ENCODE peak calls at places on chromosomes 12 and 14, in six cellular contexts. R is Karpas-422, O is AG10803, I is IMR-90, E is HCT116, S is left ventricle myocardium inferior. H is an unnamed sample.

GRCh38 chr12:13547283-13547682 is 350.8 kb downstream of the EMP1 start:
- DNase-seq in O (no peak), I (no peak), E (no peak), R (no peak), S (no peak), H (no peak)

GRCh38 chr12:32444895-32445294 is 45.5 kb downstream of the FGD4 start:
- DNase-seq in I (peak; percentile 77), S (no peak), E (peak; percentile 86), O (peak; percentile 47), R (no peak), H (no peak)

GRCh38 chr12:68499616-68500015 is 111.1 kb upstream of the RAP1B start:
- DNase-seq in S (no peak), E (no peak), I (no peak), O (peak; percentile 35), R (no peak), H (no peak)

GRCh38 chr12:65106948-65107347 is 14.2 kb downstream of the WIF1 start:
- DNase-seq in O (peak; percentile 5), S (no peak), I (peak; percentile 3), E (no peak), R (no peak), H (no peak)

GRCh38 chr14:59154383-59154782 is 34.1 kb upstream of the DAAM1 start:
- DNase-seq in O (no peak), E (no peak), R (no peak), I (no peak), S (no peak), H (no peak)

GRCh38 chr12:82838123-82838522 is 151.4 kb downstream of the TMTC2 start:
- DNase-seq in I (no peak), R (no peak), S (no peak), E (no peak), O (no peak), H (no peak)

GRCh38 chr12:117279606-117280005 is 81.8 kb downstream of the NOS1 start:
- DNase-seq in E (no peak), O (no peak), R (peak; percentile 72), I (no peak), S (no peak), H (no peak)

GRCh38 chr12:112906712-112907414 is at the start of gene OAS1:
- DNase-seq in E (no peak), O (peak; percentile 17), R (peak; percentile 72), I (peak; percentile 22), S (no peak), H (peak; percentile 57)

GRCh38 chr12:46494424-46494823 is 121.9 kb upstream of the SLC38A2 start:
- DNase-seq in O (peak; percentile 87), R (no peak), E (no peak), S (no peak), I (peak; percentile 85), H (no peak)

GRCh38 chr14:59346796-59347510 is 118.2 kb downstream of the GPR135 start:
- DNase-seq in E (no peak), S (no peak), O (peak; percentile 44), I (peak; percentile 52), R (no peak), H (no peak)

DNA sequence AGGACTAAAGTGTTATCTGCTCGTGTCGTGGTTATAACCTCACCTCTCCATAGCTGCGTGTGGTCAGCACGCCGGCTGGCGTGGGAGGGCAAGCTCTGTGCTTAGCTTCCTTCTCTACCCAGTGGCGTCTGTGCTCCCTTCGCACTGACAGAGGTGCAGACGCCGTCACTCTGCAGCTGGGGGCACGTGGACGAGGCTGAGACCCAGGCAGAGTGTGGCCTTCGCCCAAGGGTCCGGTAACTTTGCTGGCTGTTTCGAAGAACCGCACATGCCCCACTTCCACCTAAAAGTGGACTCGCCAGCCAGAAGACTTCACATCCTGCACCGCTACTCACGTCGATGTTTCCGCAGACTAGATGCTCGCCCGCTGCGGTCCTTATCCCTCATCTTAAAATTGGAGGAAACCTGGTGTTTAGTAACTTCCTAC is 35.9 kb upstream of the DYNC1H1 start:
- DNase-seq in I (no peak), S (no peak), E (no peak), R (no peak), O (no peak), H (no peak)
- H3K4me3 ChIP-seq in I (no peak overlapping the region), S (no peak overlapping the region), E (no peak overlapping the region), R (no peak overlapping the region), O (no peak overlapping the region), H (no peak overlapping the region)

GRCh38 chr14:73800970-73801515 is 50.6 kb upstream of the PTGR2 start:
- DNase-seq in E (no peak), R (peak; percentile 39), I (no peak), S (no peak), O (no peak), H (no peak)

GRCh38 chr14:73795974-73796373 is 55.7 kb upstream of the PTGR2 start:
- DNase-seq in S (no peak), I (peak; percentile 60), R (peak; percentile 32), E (peak; percentile 77), O (peak; percentile 83), H (no peak)

GRCh38 chr14:73797540-73797925 is 54.1 kb upstream of the PTGR2 start:
- DNase-seq in O (no peak), S (no peak), R (peak; percentile 41), I (no peak), E (no peak), H (no peak)

GRCh38 chr14:73795466-73795865 is 56.2 kb upstream of the PTGR2 start:
- DNase-seq in S (no peak), O (no peak), E (no peak), I (no peak), R (peak; percentile 34), H (no peak)

GRCh38 chr14:73796881-73797539 is 54.6 kb upstream of the PTGR2 start:
- DNase-seq in S (no peak), R (peak; percentile 39), O (no peak), I (peak; percentile 37), E (no peak), H (no peak)
- H3K4me3 ChIP-seq in S (no peak overlapping the region), R (no peak overlapping the region), O (no peak overlapping the region), I (no peak overlapping the region), E (no peak overlapping the region), H (no peak overlapping the region)

GRCh38 chr14:36661506-36662257 is at the start of gene PAX9:
- DNase-seq in S (peak; percentile 54), O (peak; percentile 80), I (peak; percentile 41), E (peak; percentile 81), R (peak; percentile 73), H (peak; percentile 95)
- H3K4me3 ChIP-seq in S (peak within 1 kb of the TSS; percentile 57), O (peak within 1 kb of the TSS; percentile 68), I (peak within 1 kb of the TSS; percentile 41), E (peak within 1 kb of the TSS; percentile 80), R (no peak within 1 kb of the TSS), H (peak within 1 kb of the TSS; percentile 76)

DNA sequence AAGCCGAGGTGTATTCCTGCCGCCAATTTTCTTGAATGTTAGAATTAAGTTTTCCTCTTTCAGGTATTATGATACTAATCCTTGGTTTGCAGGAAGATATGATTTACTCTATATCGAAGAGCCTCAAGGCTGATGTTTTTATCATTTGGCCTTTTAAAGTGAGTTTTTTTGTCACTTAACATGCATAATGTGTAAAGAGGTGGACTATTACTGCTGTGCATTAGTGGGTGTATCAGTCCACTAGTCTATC is 11.1 kb upstream of the TMPO start:
- DNase-seq in R (no peak), S (no peak), E (no peak), I (no peak), O (no peak), H (no peak)
- H3K4me3 ChIP-seq in R (peak overlapping the region; percentile 88), S (peak overlapping the region; percentile 72), E (peak overlapping the region; percentile 56), I (peak overlapping the region; percentile 72), O (peak overlapping the region; percentile 87), H (peak overlapping the region; percentile 87)

DNA sequence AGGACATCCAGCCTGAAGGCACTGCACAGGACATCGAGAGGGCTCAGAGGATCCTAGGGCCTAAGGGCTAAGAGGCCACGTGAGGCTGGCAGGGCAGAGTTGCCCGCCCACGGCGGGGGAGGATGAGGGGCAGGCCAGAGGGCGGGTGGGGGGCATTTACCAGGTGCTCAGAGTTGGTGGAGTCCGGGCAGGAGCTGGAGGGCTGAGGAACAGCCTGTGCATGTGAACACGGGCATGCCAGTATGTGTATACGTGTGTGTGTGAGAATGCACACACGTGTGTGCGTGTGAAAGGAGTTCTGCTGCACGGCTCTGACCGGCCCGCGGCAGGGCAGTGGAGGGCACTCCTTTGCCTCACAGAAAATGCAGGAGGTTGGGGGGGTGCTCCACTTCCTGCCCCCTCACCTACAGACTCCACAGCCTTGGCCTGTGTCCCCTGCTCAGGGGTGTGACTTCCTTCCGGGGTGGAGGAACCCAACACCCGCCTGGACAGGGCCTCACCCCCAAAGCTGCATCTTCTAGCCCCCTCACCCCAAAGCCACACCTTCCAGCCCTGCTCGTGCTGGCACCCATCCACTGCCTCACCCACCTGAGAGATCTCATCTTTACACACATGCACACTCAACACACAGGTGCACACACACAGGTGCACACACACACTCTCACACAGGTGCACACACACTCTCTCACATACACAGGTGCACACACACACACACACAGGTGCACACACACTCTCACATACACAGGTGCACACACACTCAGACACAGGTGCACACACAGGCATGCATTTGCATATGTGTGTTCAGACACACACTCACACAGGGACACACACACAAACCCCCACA is 11.8 kb upstream of the GPR132 start:
- DNase-seq in R (no peak), E (no peak), I (no peak), O (no peak), S (no peak), H (no peak)
- H3K4me3 ChIP-seq in R (no peak overlapping the region), E (no peak overlapping the region), I (no peak overlapping the region), O (no peak overlapping the region), S (no peak overlapping the region), H (no peak overlapping the region)

DNA sequence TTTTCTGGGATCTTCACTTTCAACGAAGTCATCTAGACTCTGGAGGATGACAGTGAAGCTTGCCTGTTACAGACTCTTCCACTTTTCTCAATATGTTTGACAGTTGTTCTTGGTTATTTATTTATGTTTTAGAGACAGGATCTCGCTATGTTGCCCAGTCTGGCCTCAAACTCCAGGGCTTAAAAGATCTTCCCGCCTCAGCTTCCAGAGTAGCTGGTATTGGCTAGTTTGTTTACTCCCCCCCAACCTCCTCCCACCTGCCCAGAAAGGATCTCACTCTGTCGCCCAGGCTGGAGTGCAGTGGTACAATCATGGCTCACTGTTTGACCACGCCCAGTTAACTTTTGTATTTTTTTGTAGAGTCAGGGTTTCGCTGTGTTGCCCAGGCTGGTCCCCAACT is 3.3 kb downstream of the SPATS2 start:
- DNase-seq in I (no peak), O (no peak), R (no peak), E (no peak), S (no peak), H (no peak)
- H3K4me3 ChIP-seq in I (no peak overlapping the region), O (no peak overlapping the region), R (no peak overlapping the region), E (no peak overlapping the region), S (no peak overlapping the region), H (no peak overlapping the region)

GRCh38 chr12:132664206-132665148 is 22.7 kb downstream of the POLE start:
- DNase-seq in O (no peak), I (no peak), R (no peak), E (no peak), S (no peak), H (no peak)
- H3K4me3 ChIP-seq in O (no peak overlapping the region), I (no peak overlapping the region), R (no peak overlapping the region), E (no peak overlapping the region), S (no peak overlapping the region), H (no peak overlapping the region)

GRCh38 chr12:16608346-16608745 is 2.4 kb upstream of the LMO3 start:
- DNase-seq in I (no peak), O (no peak), S (no peak), R (no peak), E (no peak), H (no peak)

GRCh38 chr12:16609140-16609539 is 3.2 kb upstream of the LMO3 start:
- DNase-seq in S (no peak), O (no peak), I (no peak), E (no peak), R (no peak), H (no peak)

GRCh38 chr12:16606936-16607335 is 974 bp upstream of the LMO3 start:
- DNase-seq in I (no peak), S (no peak), E (no peak), O (no peak), R (no peak), H (no peak)

GRCh38 chr12:16606201-16606849 is 363 bp upstream of the LMO3 start:
- DNase-seq in I (peak; percentile 27), R (no peak), E (no peak), S (no peak), O (peak; percentile 8), H (no peak)

GRCh38 chr12:16607895-16608294 is 1.9 kb upstream of the LMO3 start:
- DNase-seq in I (no peak), E (no peak), R (no peak), O (no peak), S (no peak), H (no peak)
- H3K4me3 ChIP-seq in I (no peak overlapping the region), E (no peak overlapping the region), R (no peak overlapping the region), O (no peak overlapping the region), S (peak overlapping the region; percentile 66), H (no peak overlapping the region)